ENCODE peak calls at places on chromosomes 5 and 9, in nine cellular contexts. C is GM10248; A is cardiac muscle cell; X is esophagus squamous epithelium; F is NB4; T is B cell; R is PC-9; J is CD8-positive, alpha-beta T cell; D is pancreas. L is an unnamed sample.

GRCh38 chr9:100602302-100602930 is 24.5 kb downstream of the CAVIN4 start:
- DNase-seq in C (no peak), A (peak), X (no peak), F (peak), T (no peak), R (peak), J (no peak), D (no peak), L (no peak)

GRCh38 chr5:171956314-171956713 is 50.1 kb downstream of the FBXW11 start:
- DNase-seq in C (no peak), A (no peak), X (no peak), F (no peak), T (no peak), R (no peak), J (no peak), D (no peak), L (no peak)

GRCh38 chr9:129725841-129726251 is 27.0 kb downstream of the PTGES start:
- DNase-seq in C (no peak), A (no peak), X (no peak), F (no peak), T (no peak), R (no peak), J (no peak), D (no peak), L (no peak)

GRCh38 chr5:132927355-132927754 is 36.1 kb downstream of the AFF4 start:
- DNase-seq in C (no peak), A (no peak), X (no peak), F (no peak), T (no peak), R (no peak), J (no peak), D (no peak), L (no peak)

GRCh38 chr9:91395553-91396470 is 27.8 kb downstream of the NFIL3 start:
- DNase-seq in C (peak), A (no peak), X (no peak), F (peak), T (no peak), R (peak), J (no peak), D (no peak), L (no peak)

GRCh38 chr9:129806126-129806525 is 3.1 kb downstream of the TOR1B start:
- DNase-seq in C (no peak), A (no peak), X (no peak), F (peak), T (no peak), R (no peak), J (no peak), D (no peak), L (no peak)

GRCh38 chr9:136946228-136946892 is 1.3 kb downstream of the C8G start:
- DNase-seq in C (no peak), A (no peak), X (no peak), F (no peak), T (no peak), R (no peak), J (no peak), D (peak), L (no peak)

GRCh38 chr5:4700082-4700481 is 440.0 kb upstream of the ADAMTS16 start:
- DNase-seq in C (no peak), A (peak), X (no peak), F (peak), T (no peak), R (peak), J (no peak), D (peak), L (peak)

GRCh38 chr5:157607371-157608161 is 32.0 kb upstream of the ADAM19 start:
- DNase-seq in C (no peak), A (no peak), X (no peak), F (no peak), T (no peak), R (peak), J (peak), D (no peak), L (no peak)

GRCh38 chr5:72752909-72753308 is 63.6 kb upstream of the TNPO1 start:
- DNase-seq in C (no peak), A (no peak), X (no peak), F (peak), T (no peak), R (no peak), J (no peak), D (no peak), L (no peak)

DNA sequence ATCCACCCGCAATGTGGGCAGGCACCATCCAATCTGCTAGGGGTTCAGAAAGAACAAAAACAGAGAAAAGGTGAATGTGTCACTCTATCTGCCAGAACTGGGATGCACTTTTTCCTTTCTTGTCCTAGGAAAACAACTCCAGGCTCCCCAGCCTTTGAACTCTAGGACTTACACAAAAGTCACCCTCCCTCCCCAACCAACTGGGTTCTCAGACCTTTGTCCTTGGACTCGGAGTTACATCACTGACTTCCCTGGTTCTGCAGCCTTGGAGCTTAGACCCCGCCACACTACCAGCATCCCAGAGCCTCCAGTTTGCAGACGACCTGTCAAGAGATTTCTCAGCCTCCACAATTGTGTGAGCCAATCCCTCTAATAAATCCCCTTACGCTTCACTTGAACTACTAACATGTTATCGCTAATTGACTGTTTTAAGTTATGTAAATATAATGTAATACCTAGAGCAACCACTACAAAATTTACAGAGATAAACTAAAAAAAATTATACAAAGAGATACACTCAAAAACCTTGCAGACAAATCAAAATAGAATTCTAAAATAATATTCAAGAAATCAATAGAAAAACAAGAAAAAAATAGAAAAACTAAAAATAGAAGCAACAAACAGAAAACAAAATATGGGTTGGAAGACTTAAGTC is 5.3 kb upstream of the UBLCP1 start:
- DNase-seq in C (no peak), A (no peak), X (no peak), F (no peak), T (no peak), R (no peak), J (no peak), D (no peak), L (no peak)
- TF ChIP-seq CTCF in C (no peak), A (no peak), X (peak), F (no peak), T (peak), R (peak), J (no peak), D (no peak), L (no peak)

GRCh38 chr9:121822093-121823085 is 171.0 kb downstream of the DAB2IP start:
- DNase-seq in C (no peak), A (no peak), X (no peak), F (no peak), T (no peak), R (peak), J (peak), D (no peak), L (no peak)

GRCh38 chr9:121825481-121825830 is 174.0 kb downstream of the DAB2IP start:
- DNase-seq in C (no peak), A (no peak), X (no peak), F (no peak), T (no peak), R (no peak), J (peak), D (no peak), L (no peak)

GRCh38 chr9:121823451-121824169 is 172.2 kb downstream of the DAB2IP start:
- DNase-seq in C (no peak), A (no peak), X (no peak), F (no peak), T (no peak), R (no peak), J (peak), D (no peak), L (no peak)

GRCh38 chr9:121826711-121827110 is 175.3 kb downstream of the DAB2IP start:
- DNase-seq in C (no peak), A (no peak), X (no peak), F (no peak), T (no peak), R (no peak), J (no peak), D (no peak), L (no peak)

DNA sequence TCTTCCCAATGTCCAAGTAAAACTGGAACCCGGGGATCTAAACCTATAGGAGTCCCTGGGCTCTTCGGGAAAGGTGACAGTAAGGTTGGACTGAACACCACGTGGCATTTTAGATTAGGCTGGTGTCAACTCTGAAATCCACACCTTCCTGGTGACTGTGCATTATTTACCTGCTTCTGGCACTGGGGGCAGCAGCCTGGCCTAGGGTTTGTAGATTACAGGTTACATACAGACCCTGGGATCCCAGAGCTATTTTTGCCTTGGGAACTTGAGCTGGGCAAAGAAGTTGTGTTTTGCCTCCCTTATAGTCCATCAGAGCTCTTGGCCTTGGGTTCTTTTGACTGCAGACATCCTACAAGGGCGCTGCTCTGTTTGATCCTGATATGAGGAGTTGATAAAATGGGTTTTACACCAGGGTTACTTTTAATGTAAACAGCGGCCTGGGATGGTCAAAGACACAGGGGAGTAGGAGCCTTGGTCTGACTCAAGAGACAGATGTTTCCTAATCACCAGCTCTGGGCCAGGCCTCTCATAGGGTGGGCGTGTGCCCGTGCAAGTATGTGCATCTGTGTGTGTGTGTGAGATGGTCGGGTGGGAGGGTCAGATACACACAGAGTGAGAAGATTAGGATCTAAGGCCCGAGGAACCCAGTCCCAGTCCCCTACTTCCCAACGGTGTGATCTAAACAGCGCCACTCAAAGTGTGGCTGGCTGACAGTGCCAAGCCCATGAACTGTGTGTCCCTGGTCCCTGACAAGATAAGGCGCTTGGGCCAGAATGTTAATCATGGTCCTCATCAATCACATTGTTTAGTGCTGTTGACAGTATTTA is 173.4 kb downstream of the DAB2IP start:
- DNase-seq in C (no peak), A (peak), X (no peak), F (peak), T (no peak), R (no peak), J (peak), D (no peak), L (no peak)
- TF ChIP-seq CTCF in C (no peak), A (no peak), X (no peak), F (no peak), T (no peak), R (no peak), J (no peak), D (no peak), L (no peak)

DNA sequence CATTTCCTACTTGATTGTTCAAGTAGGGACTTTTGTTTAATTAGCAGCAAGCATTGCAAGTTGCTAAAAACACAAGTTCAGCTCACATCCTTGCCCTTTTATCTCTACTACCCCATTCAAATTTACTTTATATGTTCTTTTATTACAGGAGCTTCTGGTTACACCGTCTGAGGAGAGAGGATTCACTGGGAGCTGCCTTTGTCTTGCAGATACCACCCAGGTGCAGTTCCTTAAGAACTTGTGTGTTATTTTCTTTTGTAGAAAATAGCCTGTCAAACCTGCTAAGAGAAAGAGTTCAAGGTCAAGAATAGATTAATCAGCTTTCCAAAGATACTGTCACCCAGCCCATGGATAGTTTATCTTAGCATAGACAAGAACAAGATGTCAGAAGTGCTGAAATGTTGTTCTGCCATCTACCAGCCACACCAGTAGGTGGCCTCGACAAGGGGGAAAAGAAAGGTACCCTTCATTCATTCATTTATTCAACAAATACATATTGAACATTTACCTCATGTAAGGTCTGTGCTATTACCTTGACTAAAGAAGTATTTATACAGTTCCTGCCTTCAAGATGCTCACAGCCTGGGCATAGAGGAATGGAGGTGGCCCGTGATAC is 750.3 kb downstream of the MAT2B start:
- DNase-seq in C (no peak), A (peak), X (no peak), F (no peak), T (no peak), R (no peak), J (no peak), D (no peak), L (no peak)
- TF ChIP-seq CTCF in C (no peak), A (no peak), X (no peak), F (no peak), T (no peak), R (no peak), J (no peak), D (no peak), L (no peak)

GRCh38 chr5:155147222-155147621 is 133.7 kb downstream of the KIF4B start:
- DNase-seq in C (no peak), A (no peak), X (no peak), F (peak), T (no peak), R (no peak), J (no peak), D (no peak), L (no peak)
- TF ChIP-seq CTCF in C (peak), A (peak), X (no peak), F (peak), T (no peak), R (no peak), J (no peak), D (no peak), L (no peak)

GRCh38 chr5:138824924-138825863 is 49.9 kb downstream of the LRRTM2 start:
- DNase-seq in C (peak), A (peak), X (no peak), F (peak), T (no peak), R (no peak), J (no peak), D (no peak), L (no peak)
- TF ChIP-seq CTCF in C (peak), A (peak), X (peak), F (peak), T (peak), R (no peak), J (peak), D (peak), L (peak)

DNA sequence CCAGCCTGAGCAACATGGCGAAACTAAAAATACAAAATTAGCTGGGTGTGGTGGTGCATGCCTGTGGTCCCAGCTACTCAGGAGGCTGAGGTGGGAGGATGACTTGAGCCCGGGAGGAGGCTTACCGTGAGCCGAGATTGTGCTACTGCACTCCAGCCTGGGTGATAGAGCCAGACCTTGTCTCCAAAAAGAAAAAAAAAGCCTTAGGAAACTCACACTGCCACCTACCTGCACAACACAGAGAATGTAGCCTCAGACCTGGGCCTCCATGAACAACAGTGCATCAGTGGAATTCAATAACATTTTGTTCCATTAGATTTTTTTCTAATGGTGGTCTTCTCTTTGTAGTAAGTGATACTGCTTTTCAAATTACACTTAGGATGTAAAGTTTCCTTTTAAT is 63.8 kb upstream of the RARS1 start:
- DNase-seq in C (no peak), A (no peak), X (no peak), F (no peak), T (no peak), R (no peak), J (no peak), D (no peak), L (no peak)
- TF ChIP-seq CTCF in C (no peak), A (peak), X (no peak), F (no peak), T (no peak), R (peak), J (no peak), D (no peak), L (no peak)

GRCh38 chr5:78594946-78595921 is 53.3 kb downstream of the LHFPL2 start:
- DNase-seq in C (no peak), A (no peak), X (no peak), F (peak), T (no peak), R (peak), J (no peak), D (no peak), L (no peak)
- TF ChIP-seq CTCF in C (no peak), A (no peak), X (no peak), F (no peak), T (no peak), R (no peak), J (no peak), D (no peak), L (no peak)

GRCh38 chr5:158943569-158943968 is 156.1 kb downstream of the EBF1 start:
- DNase-seq in C (no peak), A (no peak), X (no peak), F (no peak), T (no peak), R (no peak), J (no peak), D (no peak), L (no peak)
- TF ChIP-seq CTCF in C (no peak), A (no peak), X (no peak), F (no peak), T (no peak), R (no peak), J (no peak), D (no peak), L (no peak)

DNA sequence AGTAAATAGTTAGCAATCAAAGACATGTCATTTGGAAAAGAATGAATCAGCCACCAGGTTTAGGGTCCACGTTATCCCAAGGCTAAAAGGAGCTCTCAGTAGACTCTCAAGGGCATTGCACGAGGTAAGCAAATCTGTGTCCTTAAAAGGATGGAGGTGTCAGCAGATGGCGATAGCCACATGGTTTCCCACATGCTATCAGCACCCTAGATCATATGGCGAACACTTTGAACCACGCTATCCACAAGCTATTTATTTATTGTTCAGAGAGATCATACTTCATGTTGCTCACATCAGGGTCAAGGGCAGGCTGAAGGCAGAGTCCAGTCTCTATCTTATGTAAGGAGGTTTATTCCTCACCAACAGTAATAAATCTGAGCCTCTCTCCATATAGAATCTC is 43.7 kb downstream of the CDH6 start:
- DNase-seq in C (no peak), A (no peak), X (no peak), F (peak), T (no peak), R (no peak), J (no peak), D (no peak), L (no peak)
- TF ChIP-seq CTCF in C (no peak), A (no peak), X (no peak), F (no peak), T (no peak), R (peak), J (no peak), D (no peak), L (no peak)

GRCh38 chr5:91264311-91265051 is 118.6 kb downstream of the ARRDC3 start:
- DNase-seq in C (no peak), A (no peak), X (no peak), F (no peak), T (no peak), R (no peak), J (no peak), D (no peak), L (no peak)
- TF ChIP-seq CTCF in C (no peak), A (no peak), X (no peak), F (no peak), T (no peak), R (no peak), J (no peak), D (no peak), L (no peak)

L was measured in left ventricle myocardium inferior.